ENCODE peak calls at places on chromosomes 11 and 22, in ten cellular contexts. I, K, Z, T, M, J, C, Q, S and D are unnamed samples.

GRCh38 chr22:47773635-47774034 is 1011.2 kb downstream of the TBC1D22A start:
- DNase-seq in I (no peak), K (no peak), Z (no peak), T (no peak), M (no peak), J (no peak), C (no peak), Q (no peak), S (no peak), D (no peak)

GRCh38 chr11:43532046-43532445 is 148.5 kb upstream of the HSD17B12 start:
- DNase-seq in I (no peak), K (no peak), Z (no peak), T (no peak), M (no peak), J (no peak), C (no peak), Q (no peak), S (no peak), D (no peak)

GRCh38 chr11:2300290-2300935 is 1.3 kb downstream of the C11orf21 start:
- DNase-seq in I (no peak), K (peak), Z (no peak), T (no peak), M (no peak), J (peak), C (no peak), Q (no peak), S (no peak), D (no peak)

GRCh38 chr22:19201130-19201857 is 22.8 kb upstream of the SLC25A1 start:
- DNase-seq in I (no peak), K (no peak), Z (no peak), T (no peak), M (no peak), J (no peak), C (no peak), Q (no peak), S (no peak), D (no peak)

GRCh38 chr22:50302564-50302963 is 4.9 kb downstream of the PLXNB2 start:
- DNase-seq in I (no peak), K (no peak), Z (no peak), T (no peak), M (no peak), J (no peak), C (no peak), Q (no peak), S (no peak), D (no peak)

GRCh38 chr22:24428751-24429410 is 1.5 kb downstream of the ADORA2A start:
- DNase-seq in I (no peak), K (no peak), Z (no peak), T (no peak), M (no peak), J (no peak), C (no peak), Q (no peak), S (no peak), D (no peak)

GRCh38 chr11:15562230-15562629 is 447.5 kb downstream of the INSC start:
- DNase-seq in I (no peak), K (no peak), Z (no peak), T (no peak), M (no peak), J (no peak), C (no peak), Q (no peak), S (no peak), D (no peak)

GRCh38 chr11:69131644-69132300 is 24.0 kb upstream of the SMIM38 start:
- DNase-seq in I (peak), K (no peak), Z (peak), T (no peak), M (no peak), J (no peak), C (peak), Q (peak), S (peak), D (no peak)

GRCh38 chr11:62201376-62201775 is 7.1 kb upstream of the SCGB2A1 start:
- DNase-seq in I (no peak), K (no peak), Z (no peak), T (no peak), M (no peak), J (no peak), C (no peak), Q (no peak), S (no peak), D (no peak)

GRCh38 chr11:10314199-10315072 is 9.6 kb downstream of the ADM start:
- DNase-seq in I (no peak), K (no peak), Z (peak), T (no peak), M (peak), J (no peak), C (peak), Q (no peak), S (no peak), D (peak)